ENCODE peak calls at places on chromosomes 5 and 9, in eight cellular contexts. One of them, this sample, is unnamed.
A peak's percentile ranks its signal among the peaks of the same experiment; 100 is the strongest.

GRCh38 chr9:35914307-35914807 is 5.1 kb downstream of the SPAAR start:
- DNase-seq in A549: peak; percentile 39
- DNase-seq in ovary: no peak
- DNase-seq in tibial nerve: no peak
- DNase-seq in transverse colon: peak; percentile 75
- DNase-seq in K562: peak; percentile 88
- DNase-seq in suprapubic skin: no peak
- DNase-seq in H1: no peak
- DNase-seq in this sample: peak; percentile 74

GRCh38 chr5:31273161-31273560 is 79.7 kb downstream of the CDH6 start:
- DNase-seq in A549: no peak
- DNase-seq in ovary: no peak
- DNase-seq in tibial nerve: no peak
- DNase-seq in transverse colon: no peak
- DNase-seq in K562: no peak
- DNase-seq in suprapubic skin: no peak
- DNase-seq in H1: no peak
- DNase-seq in this sample: no peak

GRCh38 chr9:137130176-137130755 is 8.7 kb upstream of the GRIN1 start:
- DNase-seq in A549: no peak
- DNase-seq in ovary: no peak
- DNase-seq in tibial nerve: no peak
- DNase-seq in transverse colon: no peak
- DNase-seq in K562: no peak
- DNase-seq in suprapubic skin: no peak
- DNase-seq in H1: no peak
- DNase-seq in this sample: no peak

GRCh38 chr9:79764377-79764776 is 192.6 kb downstream of the TLE4 start:
- DNase-seq in A549: peak; percentile 16
- DNase-seq in ovary: peak; percentile 47
- DNase-seq in tibial nerve: peak; percentile 15
- DNase-seq in transverse colon: peak; percentile 38
- DNase-seq in K562: no peak
- DNase-seq in suprapubic skin: no peak
- DNase-seq in H1: no peak
- DNase-seq in this sample: no peak

GRCh38 chr5:88829053-88829452 is 53.9 kb downstream of the MEF2C start:
- DNase-seq in A549: no peak
- DNase-seq in ovary: no peak
- DNase-seq in tibial nerve: no peak
- DNase-seq in transverse colon: no peak
- DNase-seq in K562: peak; percentile 17
- DNase-seq in suprapubic skin: no peak
- DNase-seq in H1: no peak
- DNase-seq in this sample: no peak

GRCh38 chr5:72130342-72130741 is 23.1 kb downstream of the MAP1B start:
- DNase-seq in A549: no peak
- DNase-seq in ovary: no peak
- DNase-seq in tibial nerve: no peak
- DNase-seq in transverse colon: no peak
- DNase-seq in K562: no peak
- DNase-seq in suprapubic skin: no peak
- DNase-seq in H1: no peak
- DNase-seq in this sample: no peak

GRCh38 chr5:6736524-6737042 is 23.4 kb downstream of the TENT4A start:
- DNase-seq in A549: no peak
- DNase-seq in ovary: no peak
- DNase-seq in tibial nerve: no peak
- DNase-seq in transverse colon: no peak
- DNase-seq in K562: no peak
- DNase-seq in suprapubic skin: no peak
- DNase-seq in H1: no peak
- DNase-seq in this sample: no peak

GRCh38 chr5:110333384-110333783 is 393.1 kb downstream of the TMEM232 start:
- DNase-seq in A549: no peak
- DNase-seq in ovary: no peak
- DNase-seq in tibial nerve: no peak
- DNase-seq in transverse colon: no peak
- DNase-seq in K562: no peak
- DNase-seq in suprapubic skin: no peak
- DNase-seq in H1: no peak
- DNase-seq in this sample: no peak

GRCh38 chr9:105296889-105297288 is 52.4 kb downstream of the SLC44A1 start:
- DNase-seq in A549: peak; percentile 51
- DNase-seq in ovary: no peak
- DNase-seq in tibial nerve: no peak
- DNase-seq in transverse colon: no peak
- DNase-seq in K562: peak; percentile 9
- DNase-seq in suprapubic skin: no peak
- DNase-seq in H1: no peak
- DNase-seq in this sample: no peak

GRCh38 chr9:113005777-113006176 is 6.2 kb downstream of the ZNF883 start:
- DNase-seq in A549: no peak
- DNase-seq in ovary: no peak
- DNase-seq in tibial nerve: no peak
- DNase-seq in transverse colon: no peak
- DNase-seq in K562: no peak
- DNase-seq in suprapubic skin: no peak
- DNase-seq in H1: no peak
- DNase-seq in this sample: no peak

GRCh38 chr9:137575382-137575724 is 3.4 kb downstream of the DPH7 start:
- DNase-seq in A549: no peak
- DNase-seq in ovary: no peak
- DNase-seq in tibial nerve: no peak
- DNase-seq in transverse colon: no peak
- DNase-seq in K562: peak; percentile 46
- DNase-seq in suprapubic skin: no peak
- DNase-seq in H1: no peak
- DNase-seq in this sample: no peak

GRCh38 chr9:135961277-135961705 is at the start of gene UBAC1:
- DNase-seq in A549: peak; percentile 99
- DNase-seq in ovary: peak; percentile 94
- DNase-seq in tibial nerve: peak; percentile 91
- DNase-seq in transverse colon: peak; percentile 97
- DNase-seq in K562: peak; percentile 96
- DNase-seq in suprapubic skin: peak; percentile 95
- DNase-seq in H1: peak; percentile 79
- DNase-seq in this sample: peak; percentile 97

GRCh38 chr5:172833691-172834569 is at the start of gene ERGIC1:
- DNase-seq in A549: peak; percentile 64
- DNase-seq in ovary: peak; percentile 73
- DNase-seq in tibial nerve: peak; percentile 66
- DNase-seq in transverse colon: peak; percentile 91
- DNase-seq in K562: peak; percentile 90
- DNase-seq in suprapubic skin: peak; percentile 94
- DNase-seq in H1: no peak
- DNase-seq in this sample: peak; percentile 90

GRCh38 chr5:172835246-172836030 is 1.4 kb downstream of the ERGIC1 start:
- DNase-seq in A549: no peak
- DNase-seq in ovary: no peak
- DNase-seq in tibial nerve: no peak
- DNase-seq in transverse colon: no peak
- DNase-seq in K562: no peak
- DNase-seq in suprapubic skin: no peak
- DNase-seq in H1: no peak
- DNase-seq in this sample: no peak

GRCh38 chr5:172832383-172833315 is 1.4 kb upstream of the ERGIC1 start:
- DNase-seq in A549: no peak
- DNase-seq in ovary: no peak
- DNase-seq in tibial nerve: no peak
- DNase-seq in transverse colon: no peak
- DNase-seq in K562: no peak
- DNase-seq in suprapubic skin: no peak
- DNase-seq in H1: no peak
- DNase-seq in this sample: no peak

GRCh38 chr5:172834570-172835245 is 657 bp downstream of the ERGIC1 start:
- DNase-seq in A549: no peak
- DNase-seq in ovary: no peak
- DNase-seq in tibial nerve: no peak
- DNase-seq in transverse colon: peak; percentile 39
- DNase-seq in K562: no peak
- DNase-seq in suprapubic skin: no peak
- DNase-seq in H1: no peak
- DNase-seq in this sample: no peak

GRCh38 chr5:172833372-172833690 is 720 bp upstream of the ERGIC1 start:
- DNase-seq in A549: no peak
- DNase-seq in ovary: no peak
- DNase-seq in tibial nerve: no peak
- DNase-seq in transverse colon: no peak
- DNase-seq in K562: no peak
- DNase-seq in suprapubic skin: no peak
- DNase-seq in H1: no peak
- DNase-seq in this sample: no peak
- H3K4me1 ChIP-seq in A549: peaks cover 51% of the 10 kb centered on the region
- H3K4me1 ChIP-seq in ovary: peaks cover 13% of the 10 kb centered on the region
- H3K4me1 ChIP-seq in tibial nerve: peaks cover 35% of the 10 kb centered on the region
- H3K4me1 ChIP-seq in transverse colon: peaks cover 42% of the 10 kb centered on the region
- H3K4me1 ChIP-seq in K562: peaks cover 33% of the 10 kb centered on the region
- H3K4me1 ChIP-seq in suprapubic skin: peaks cover 48% of the 10 kb centered on the region
- H3K4me1 ChIP-seq in H1: peaks cover 13% of the 10 kb centered on the region
- H3K4me1 ChIP-seq in this sample: peaks cover 45% of the 10 kb centered on the region

GRCh38 chr5:148002471-148002870 is 61.3 kb upstream of the SPINK5 start:
- DNase-seq in A549: no peak
- DNase-seq in ovary: no peak
- DNase-seq in tibial nerve: no peak
- DNase-seq in transverse colon: no peak
- DNase-seq in K562: no peak
- DNase-seq in suprapubic skin: no peak
- DNase-seq in H1: no peak
- DNase-seq in this sample: no peak

GRCh38 chr5:148003226-148003625 is 60.6 kb upstream of the SPINK5 start:
- DNase-seq in A549: no peak
- DNase-seq in ovary: no peak
- DNase-seq in tibial nerve: no peak
- DNase-seq in transverse colon: no peak
- DNase-seq in K562: no peak
- DNase-seq in suprapubic skin: no peak
- DNase-seq in H1: no peak
- DNase-seq in this sample: no peak

GRCh38 chr5:148011407-148012124 is 52.2 kb upstream of the SPINK5 start:
- DNase-seq in A549: no peak
- DNase-seq in ovary: no peak
- DNase-seq in tibial nerve: no peak
- DNase-seq in transverse colon: no peak
- DNase-seq in K562: no peak
- DNase-seq in suprapubic skin: no peak
- DNase-seq in H1: no peak
- DNase-seq in this sample: no peak

GRCh38 chr5:148000036-148000435 is 63.7 kb upstream of the SPINK5 start:
- DNase-seq in A549: no peak
- DNase-seq in ovary: no peak
- DNase-seq in tibial nerve: no peak
- DNase-seq in transverse colon: no peak
- DNase-seq in K562: no peak
- DNase-seq in suprapubic skin: no peak
- DNase-seq in H1: no peak
- DNase-seq in this sample: no peak

DNA sequence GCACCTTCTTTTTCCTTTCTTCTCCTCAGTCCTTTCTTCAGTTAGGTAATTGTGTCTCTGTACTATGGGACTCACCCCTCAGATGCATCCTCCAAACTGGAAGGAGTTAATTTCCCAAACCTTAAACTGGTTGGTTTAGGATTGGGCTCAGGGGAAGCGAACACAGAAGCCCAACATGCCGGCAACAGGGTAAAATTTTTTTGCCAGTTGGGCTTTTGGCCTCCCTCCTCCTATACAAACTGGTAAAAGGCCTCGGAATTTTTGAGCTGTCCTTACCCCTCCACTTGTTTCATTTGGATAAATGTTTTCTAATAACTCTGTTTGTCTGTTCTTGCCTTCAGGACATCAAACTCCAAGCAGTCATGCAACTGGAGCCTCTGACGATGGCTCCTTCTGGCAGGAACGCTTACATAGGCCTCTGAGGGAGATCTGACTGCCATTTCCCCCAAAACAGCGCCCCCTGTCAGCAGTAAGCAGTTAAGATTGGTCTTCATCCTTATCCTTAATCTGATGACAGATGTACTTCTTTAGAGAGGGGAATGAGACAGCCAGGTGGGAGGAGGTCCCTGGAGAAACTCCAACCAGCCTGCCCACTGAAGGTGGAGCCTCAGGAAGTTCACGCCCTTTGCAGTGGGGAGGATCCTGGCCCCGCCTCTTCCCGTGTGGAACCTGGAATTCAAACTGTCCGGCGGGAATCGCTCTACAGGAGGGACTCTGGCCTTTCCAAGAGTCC is 57.8 kb upstream of the SPINK5 start:
- DNase-seq in A549: no peak
- DNase-seq in ovary: no peak
- DNase-seq in tibial nerve: no peak
- DNase-seq in transverse colon: no peak
- DNase-seq in K562: no peak
- DNase-seq in suprapubic skin: no peak
- DNase-seq in H1: peak; percentile 38
- DNase-seq in this sample: no peak
- TF ChIP-seq CTCF in A549: no peak
- TF ChIP-seq CTCF in ovary: no peak
- TF ChIP-seq CTCF in tibial nerve: no peak
- TF ChIP-seq CTCF in transverse colon: no peak
- TF ChIP-seq CTCF in K562: peak; percentile 10
- TF ChIP-seq CTCF in suprapubic skin: no peak
- TF ChIP-seq CTCF in H1: peak; percentile 85
- TF ChIP-seq CTCF in this sample: no peak

GRCh38 chr9:98572054-98572627 is 136.6 kb downstream of the GABBR2 start:
- DNase-seq in A549: no peak
- DNase-seq in ovary: no peak
- DNase-seq in tibial nerve: no peak
- DNase-seq in transverse colon: no peak
- DNase-seq in K562: no peak
- DNase-seq in suprapubic skin: no peak
- DNase-seq in H1: no peak
- DNase-seq in this sample: no peak
- TF ChIP-seq EP300 in A549: no peak
- TF ChIP-seq EP300 in ovary: no peak
- TF ChIP-seq EP300 in tibial nerve: no peak
- TF ChIP-seq EP300 in transverse colon: no peak
- TF ChIP-seq EP300 in K562: no peak
- TF ChIP-seq EP300 in suprapubic skin: no peak
- TF ChIP-seq EP300 in H1: no peak
- TF ChIP-seq EP300 in this sample: no peak

DNA sequence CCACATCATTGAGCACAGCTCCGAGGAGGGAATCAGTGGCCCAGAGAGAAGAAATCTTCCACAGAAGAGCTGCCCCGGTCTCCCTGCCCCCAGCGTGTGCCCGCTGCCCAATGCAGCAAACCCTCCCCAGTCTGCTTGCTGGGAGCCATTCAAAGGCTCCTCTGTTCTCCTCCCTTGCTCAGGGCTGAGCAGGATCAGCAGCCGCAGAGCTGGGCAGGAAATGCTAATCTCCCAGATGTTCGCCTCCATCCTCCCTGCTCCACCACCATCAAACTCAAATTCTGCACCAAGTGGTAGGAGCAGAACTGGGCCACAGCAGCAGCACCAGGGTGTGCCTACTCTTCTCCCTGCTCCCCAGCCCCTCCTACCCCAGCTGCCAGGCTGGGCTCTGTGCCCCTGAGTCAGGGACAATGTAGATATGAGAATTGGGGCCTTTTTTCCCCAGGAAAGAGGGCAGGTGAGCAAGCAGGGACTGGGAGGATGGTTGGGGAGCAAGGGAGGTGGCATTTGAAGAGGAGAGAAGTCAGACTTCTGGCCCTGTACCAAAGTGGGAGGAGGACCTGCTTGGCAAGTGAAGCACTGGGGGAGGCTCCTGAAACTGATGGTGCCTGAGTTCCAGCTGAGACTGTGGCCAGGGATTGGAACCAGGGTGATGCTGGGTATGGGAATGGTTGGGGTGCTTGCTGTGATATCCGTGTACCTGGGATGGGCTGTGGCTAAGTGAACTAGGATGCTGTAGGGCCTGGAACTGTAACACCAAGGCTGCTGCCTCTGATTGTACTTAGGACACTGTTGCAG is 1.9 kb upstream of the PCDH1 start:
- DNase-seq in A549: no peak
- DNase-seq in ovary: no peak
- DNase-seq in tibial nerve: no peak
- DNase-seq in transverse colon: no peak
- DNase-seq in K562: no peak
- DNase-seq in suprapubic skin: no peak
- DNase-seq in H1: no peak
- DNase-seq in this sample: no peak
- H3K4me1 ChIP-seq in A549: peaks cover 22% of the 10 kb centered on the region
- H3K4me1 ChIP-seq in ovary: peaks cover 12% of the 10 kb centered on the region
- H3K4me1 ChIP-seq in tibial nerve: peaks cover 24% of the 10 kb centered on the region
- H3K4me1 ChIP-seq in transverse colon: peaks cover 35% of the 10 kb centered on the region
- H3K4me1 ChIP-seq in K562: peaks cover 51% of the 10 kb centered on the region
- H3K4me1 ChIP-seq in suprapubic skin: peaks cover 55% of the 10 kb centered on the region
- H3K4me1 ChIP-seq in H1: peaks cover 52% of the 10 kb centered on the region
- H3K4me1 ChIP-seq in this sample: peaks cover 59% of the 10 kb centered on the region

This sample was measured in stomach.